ENCODE peak calls at places on chromosomes 5 and 9, in five cellular contexts. O, W, E, A and T are unnamed samples.

GRCh38 chr5:146111409-146111808 is 6.0 kb upstream of the PLAC8L1 start:
- DNase-seq in A (no peak), E (no peak), O (no peak), W (no peak), T (no peak)

GRCh38 chr9:1094749-1095148 is 44.6 kb downstream of the DMRT2 start:
- DNase-seq in A (no peak), E (no peak), O (no peak), W (no peak), T (no peak)

GRCh38 chr5:176639208-176639607 is 8.1 kb upstream of the TSPAN17 start:
- DNase-seq in E (no peak), A (no peak), W (no peak), O (no peak), T (no peak)

GRCh38 chr5:156879665-156880285 is 29.7 kb downstream of the PPP1R2B start:
- DNase-seq in E (no peak), O (no peak), A (no peak), W (no peak), T (no peak)

GRCh38 chr9:63859475-63860215 is 1425.4 kb downstream of the FOXD4L5 start:
- DNase-seq in A (peak), O (no peak), W (peak), E (no peak), T (no peak)

GRCh38 chr5:3091040-3091774 is 339.7 kb upstream of the IRX2 start:
- DNase-seq in E (no peak), O (no peak), W (no peak), A (no peak), T (no peak)

GRCh38 chr9:113599647-113600476 is 136.3 kb downstream of the RGS3 start:
- DNase-seq in E (no peak), W (no peak), O (no peak), A (peak), T (no peak)

GRCh38 chr9:14987858-14988257 is 77.6 kb upstream of the FREM1 start:
- DNase-seq in O (no peak), W (no peak), E (no peak), A (no peak), T (no peak)

GRCh38 chr5:56215019-56215830 is 17.9 kb downstream of the ANKRD55 start:
- DNase-seq in O (no peak), W (no peak), A (no peak), E (no peak), T (no peak)

GRCh38 chr5:125214080-125214479 is 467.6 kb upstream of the ZNF608 start:
- DNase-seq in A (no peak), O (no peak), E (no peak), W (no peak), T (no peak)

GRCh38 chr5:172417983-172418630 is 36.2 kb downstream of the SH3PXD2B start:
- DNase-seq in O (peak), A (peak), W (peak), E (peak), T (peak)

GRCh38 chr9:106868096-106868495 is 5.1 kb downstream of the ZNF462 start:
- DNase-seq in W (no peak), O (no peak), E (no peak), A (peak), T (no peak)

GRCh38 chr5:83492331-83492730 is 20.8 kb downstream of the VCAN start:
- DNase-seq in W (no peak), O (no peak), E (no peak), A (no peak), T (no peak)

GRCh38 chr5:181047288-181047687 is 7.2 kb downstream of the BTNL9 start:
- DNase-seq in O (no peak), E (no peak), W (no peak), A (no peak), T (no peak)

GRCh38 chr9:86768709-86769108 is 178.6 kb downstream of the GAS1 start:
- DNase-seq in E (no peak), O (no peak), A (no peak), W (no peak), T (no peak)

GRCh38 chr9:98039474-98040072 is 17.0 kb upstream of the NANS start:
- DNase-seq in A (no peak), O (no peak), W (no peak), E (no peak), T (no peak)

GRCh38 chr5:171432076-171432475 is 12.6 kb downstream of the FGF18 start:
- DNase-seq in O (no peak), E (no peak), A (no peak), W (peak), T (no peak)

GRCh38 chr9:120869726-120870125 is 7.3 kb downstream of the PHF19 start:
- DNase-seq in A (no peak), O (no peak), E (no peak), W (no peak), T (no peak)

GRCh38 chr5:148836272-148837250 is 10.2 kb downstream of the ADRB2 start:
- DNase-seq in W (no peak), E (no peak), A (no peak), O (no peak), T (no peak)

GRCh38 chr5:151448038-151448985 is 909 bp downstream of the SLC36A1 start:
- DNase-seq in W (no peak), A (peak), E (no peak), O (no peak), T (no peak)

GRCh38 chr5:119271758-119272730 is 83.8 kb upstream of the TNFAIP8 start:
- DNase-seq in W (no peak), A (no peak), O (no peak), E (no peak), T (no peak)

GRCh38 chr5:68331202-68332108 is 115.9 kb downstream of the PIK3R1 start:
- DNase-seq in W (no peak), A (peak), O (no peak), E (no peak), T (no peak)

GRCh38 chr9:1050125-1050895 is at the start of gene DMRT2:
- DNase-seq in A (peak), E (no peak), O (no peak), W (peak), T (peak)

GRCh38 chr9:127411122-127411521 is 13.1 kb upstream of the ZNF79 start:
- DNase-seq in E (no peak), O (no peak), W (no peak), A (no peak), T (no peak)

GRCh38 chr5:171707441-171707790 is 78.2 kb upstream of the SMIM23 start:
- DNase-seq in O (no peak), E (no peak), A (no peak), W (peak), T (no peak)

GRCh38 chr5:54610197-54610898 is 92.8 kb downstream of the SNX18 start:
- DNase-seq in O (no peak), A (peak), W (no peak), E (no peak), T (no peak)

GRCh38 chr5:173324115-173325001 is 3.9 kb downstream of the STC2 start:
- DNase-seq in O (no peak), W (peak), A (peak), E (no peak), T (no peak)

GRCh38 chr9:88828018-88828417 is 163.2 kb upstream of the S1PR3 start:
- DNase-seq in O (no peak), A (peak), W (no peak), E (no peak), T (no peak)

GRCh38 chr5:142023836-142024235 is 11.0 kb upstream of the GNPDA1 start:
- DNase-seq in W (no peak), A (no peak), O (no peak), E (no peak), T (no peak)

GRCh38 chr5:75356719-75357118 is 19.7 kb downstream of the HMGCR start:
- DNase-seq in O (no peak), W (no peak), A (no peak), E (no peak), T (no peak)

GRCh38 chr9:16744386-16744785 is 126.1 kb downstream of the BNC2 start:
- DNase-seq in A (peak), O (no peak), E (no peak), W (no peak), T (no peak)

GRCh38 chr5:17024686-17025180 is 88.6 kb upstream of the MYO10 start:
- DNase-seq in E (no peak), O (no peak), W (no peak), A (peak), T (no peak)

GRCh38 chr9:98887918-98888510 is 55.7 kb upstream of the COL15A1 start:
- DNase-seq in E (no peak), W (no peak), O (no peak), A (peak), T (no peak)

GRCh38 chr5:1564182-1564748 is 40.5 kb upstream of the LPCAT1 start:
- DNase-seq in E (no peak), W (no peak), O (no peak), A (peak), T (peak)

GRCh38 chr5:76771705-76772405 is 47.0 kb upstream of the F2RL1 start:
- DNase-seq in O (no peak), E (no peak), W (no peak), A (peak), T (no peak)

GRCh38 chr5:87308024-87308423 is 40.3 kb downstream of the RASA1 start:
- DNase-seq in E (no peak), O (no peak), A (no peak), W (no peak), T (no peak)

GRCh38 chr5:58048954-58049353 is 410.9 kb downstream of the PLK2 start:
- DNase-seq in W (no peak), O (no peak), A (no peak), E (no peak), T (no peak)

GRCh38 chr5:138762110-138762509 is 8.9 kb downstream of the CTNNA1 start:
- DNase-seq in E (no peak), A (no peak), O (no peak), W (no peak), T (no peak)

GRCh38 chr9:133569109-133569785 is 34.7 kb downstream of the ADAMTSL2 start:
- DNase-seq in E (no peak), W (no peak), A (no peak), O (no peak), T (no peak)

GRCh38 chr9:133571491-133571890 is 37.0 kb downstream of the ADAMTSL2 start:
- DNase-seq in E (no peak), W (no peak), O (no peak), A (no peak), T (no peak)

GRCh38 chr9:133568186-133568585 is 33.7 kb downstream of the ADAMTSL2 start:
- DNase-seq in E (no peak), A (no peak), W (no peak), O (no peak), T (no peak)

GRCh38 chr9:133570681-133571080 is 36.2 kb downstream of the ADAMTSL2 start:
- DNase-seq in W (no peak), E (no peak), O (no peak), A (no peak), T (no peak)

GRCh38 chr9:133569891-133570651 is 35.6 kb downstream of the ADAMTSL2 start:
- DNase-seq in O (no peak), A (no peak), E (no peak), W (no peak), T (no peak)
- H3K4me3 ChIP-seq in O (no peak), A (no peak), E (no peak), W (no peak), T (no peak)

GRCh38 chr9:92147854-92148184 is 32.6 kb upstream of the SPTLC1 start:
- DNase-seq in W (no peak), O (no peak), E (no peak), A (no peak), T (no peak)
- H3K4me3 ChIP-seq in W (no peak), O (no peak), E (no peak), A (no peak), T (no peak)

GRCh38 chr9:122097679-122098315 is 4.7 kb upstream of the TTLL11 start:
- DNase-seq in O (peak), W (no peak), A (peak), E (no peak), T (no peak)

GRCh38 chr9:122096620-122097415 is 3.7 kb upstream of the TTLL11 start:
- DNase-seq in A (no peak), E (no peak), O (no peak), W (no peak), T (no peak)

GRCh38 chr9:122100756-122101155 is 7.6 kb upstream of the TTLL11 start:
- DNase-seq in O (no peak), W (no peak), A (no peak), E (no peak), T (no peak)

GRCh38 chr9:122102156-122102555 is 9.0 kb upstream of the TTLL11 start:
- DNase-seq in E (no peak), O (no peak), A (no peak), W (no peak), T (no peak)

DNA sequence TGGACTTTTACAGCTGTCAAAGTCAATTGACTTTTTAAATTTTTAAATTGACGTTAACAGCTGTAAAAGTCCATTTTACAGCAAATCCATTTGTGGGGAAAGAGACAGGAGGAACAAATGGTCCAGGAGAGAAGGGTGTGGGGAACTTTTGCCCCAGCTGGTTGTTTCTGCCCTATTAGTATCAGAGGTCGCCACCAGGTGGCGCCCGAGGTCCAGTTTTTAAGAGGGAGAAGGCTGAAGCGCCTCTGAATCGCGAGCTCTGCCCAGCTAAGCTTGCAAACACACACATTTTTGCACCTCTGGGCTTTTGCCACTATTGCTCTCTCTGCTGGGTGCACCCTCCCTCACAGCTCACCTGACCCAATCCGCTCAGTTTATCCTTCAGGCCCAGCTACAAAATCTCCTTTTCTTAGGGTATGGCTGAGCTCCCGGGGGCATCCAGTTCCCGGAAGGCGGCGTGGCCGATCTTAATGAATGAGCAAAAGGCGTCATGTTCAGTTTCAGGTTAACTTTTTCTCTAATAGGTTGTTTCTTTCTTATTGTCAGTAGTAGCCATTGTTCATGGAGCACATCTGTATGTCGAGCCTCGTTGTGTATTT is 6.3 kb upstream of the TTLL11 start:
- DNase-seq in A (peak), W (peak), E (peak), O (no peak), T (peak)
- H3K4me3 ChIP-seq in A (no peak), W (no peak), E (no peak), O (no peak), T (no peak)

GRCh38 chr9:93953492-93954435 is 1.4 kb downstream of the BARX1 start:
- DNase-seq in A (no peak), E (no peak), O (no peak), W (no peak), T (no peak)
- H3K4me3 ChIP-seq in A (no peak), E (no peak), O (no peak), W (no peak), T (no peak)